ENCODE peak calls at places on chromosomes 16 and 17, in four cellular contexts. One of them, this sample, is unnamed.

GRCh38 chr17:9937164-9937835 is 32.2 kb upstream of the RCVRN start:
- DNase-seq in A549: no peak
- DNase-seq in pancreas: no peak
- DNase-seq in breast epithelium: no peak
- DNase-seq in this sample: no peak

GRCh38 chr17:17613708-17614114 is 22.2 kb upstream of the PEMT start:
- DNase-seq in A549: peak; percentile 77
- DNase-seq in breast epithelium: peak; percentile 29
- DNase-seq in pancreas: no peak
- DNase-seq in this sample: no peak

GRCh38 chr17:82267575-82268379 is 5.7 kb downstream of the CSNK1D start:
- DNase-seq in pancreas: peak; percentile 90
- DNase-seq in A549: peak; percentile 94
- DNase-seq in breast epithelium: peak; percentile 92
- DNase-seq in this sample: peak; percentile 80

GRCh38 chr17:77693776-77694175 is 264.7 kb upstream of the TNRC6C start:
- DNase-seq in pancreas: no peak
- DNase-seq in breast epithelium: peak; percentile 15
- DNase-seq in A549: no peak
- DNase-seq in this sample: no peak

GRCh38 chr16:20747030-20747816 is 5.6 kb upstream of the THUMPD1 start:
- DNase-seq in pancreas: no peak
- DNase-seq in A549: no peak
- DNase-seq in breast epithelium: no peak
- DNase-seq in this sample: no peak

GRCh38 chr17:17070931-17071330 is 28.7 kb downstream of the MPRIP start:
- DNase-seq in breast epithelium: no peak
- DNase-seq in pancreas: peak; percentile 16
- DNase-seq in A549: no peak
- DNase-seq in this sample: no peak

GRCh38 chr17:78316867-78317816 is 42.7 kb downstream of the SOCS3 start:
- DNase-seq in pancreas: no peak
- DNase-seq in breast epithelium: no peak
- DNase-seq in A549: peak; percentile 89
- DNase-seq in this sample: no peak

GRCh38 chr17:14737984-14738651 is 437.2 kb downstream of the HS3ST3B1 start:
- DNase-seq in A549: peak; percentile 99
- DNase-seq in breast epithelium: peak; percentile 85
- DNase-seq in pancreas: peak; percentile 69
- DNase-seq in this sample: peak; percentile 97

GRCh38 chr16:21685034-21685455 is 21.3 kb downstream of the OTOA start:
- DNase-seq in A549: no peak
- DNase-seq in pancreas: no peak
- DNase-seq in breast epithelium: no peak
- DNase-seq in this sample: no peak

GRCh38 chr17:50139950-50140885 is 10.3 kb upstream of the SAMD14 start:
- DNase-seq in breast epithelium: no peak
- DNase-seq in pancreas: peak; percentile 89
- DNase-seq in A549: peak; percentile 89
- DNase-seq in this sample: no peak

GRCh38 chr17:18148586-18148985 is 35.0 kb upstream of the ALKBH5 start:
- DNase-seq in pancreas: no peak
- DNase-seq in A549: no peak
- DNase-seq in breast epithelium: no peak
- DNase-seq in this sample: no peak

GRCh38 chr17:18968945-18969887 is 17.3 kb downstream of the SLC5A10 start:
- DNase-seq in A549: peak; percentile 54
- DNase-seq in breast epithelium: no peak
- DNase-seq in pancreas: no peak
- DNase-seq in this sample: no peak

GRCh38 chr17:5585814-5586558 is 1.7 kb upstream of the NLRP1 start:
- DNase-seq in A549: no peak
- DNase-seq in breast epithelium: no peak
- DNase-seq in pancreas: no peak
- DNase-seq in this sample: no peak

GRCh38 chr16:54446639-54447038 is 160.1 kb upstream of the IRX3 start:
- DNase-seq in A549: no peak
- DNase-seq in breast epithelium: peak; percentile 71
- DNase-seq in pancreas: no peak
- DNase-seq in this sample: peak; percentile 79

GRCh38 chr17:35560703-35561102 is at the start of gene SLFN14:
- DNase-seq in breast epithelium: no peak
- DNase-seq in pancreas: no peak
- DNase-seq in A549: no peak
- DNase-seq in this sample: no peak

GRCh38 chr16:25051446-25052160 is 36.4 kb upstream of the ARHGAP17 start:
- DNase-seq in pancreas: no peak
- DNase-seq in A549: no peak
- DNase-seq in breast epithelium: no peak
- DNase-seq in this sample: no peak

GRCh38 chr17:27633312-27634025 is 2.5 kb downstream of the LGALS9 start:
- DNase-seq in A549: no peak
- DNase-seq in breast epithelium: no peak
- DNase-seq in pancreas: no peak
- DNase-seq in this sample: no peak

GRCh38 chr17:71905632-71906031 is 215.2 kb upstream of the SOX9 start:
- DNase-seq in breast epithelium: no peak
- DNase-seq in pancreas: no peak
- DNase-seq in A549: no peak
- DNase-seq in this sample: no peak

GRCh38 chr17:19762515-19762961 is 14.4 kb upstream of the ALDH3A1 start:
- DNase-seq in pancreas: peak; percentile 84
- DNase-seq in A549: peak; percentile 97
- DNase-seq in breast epithelium: peak; percentile 50
- DNase-seq in this sample: no peak

GRCh38 chr16:87416826-87417471 is 24.8 kb downstream of the MAP1LC3B start:
- DNase-seq in pancreas: no peak
- DNase-seq in breast epithelium: no peak
- DNase-seq in A549: peak; percentile 15
- DNase-seq in this sample: no peak

DNA sequence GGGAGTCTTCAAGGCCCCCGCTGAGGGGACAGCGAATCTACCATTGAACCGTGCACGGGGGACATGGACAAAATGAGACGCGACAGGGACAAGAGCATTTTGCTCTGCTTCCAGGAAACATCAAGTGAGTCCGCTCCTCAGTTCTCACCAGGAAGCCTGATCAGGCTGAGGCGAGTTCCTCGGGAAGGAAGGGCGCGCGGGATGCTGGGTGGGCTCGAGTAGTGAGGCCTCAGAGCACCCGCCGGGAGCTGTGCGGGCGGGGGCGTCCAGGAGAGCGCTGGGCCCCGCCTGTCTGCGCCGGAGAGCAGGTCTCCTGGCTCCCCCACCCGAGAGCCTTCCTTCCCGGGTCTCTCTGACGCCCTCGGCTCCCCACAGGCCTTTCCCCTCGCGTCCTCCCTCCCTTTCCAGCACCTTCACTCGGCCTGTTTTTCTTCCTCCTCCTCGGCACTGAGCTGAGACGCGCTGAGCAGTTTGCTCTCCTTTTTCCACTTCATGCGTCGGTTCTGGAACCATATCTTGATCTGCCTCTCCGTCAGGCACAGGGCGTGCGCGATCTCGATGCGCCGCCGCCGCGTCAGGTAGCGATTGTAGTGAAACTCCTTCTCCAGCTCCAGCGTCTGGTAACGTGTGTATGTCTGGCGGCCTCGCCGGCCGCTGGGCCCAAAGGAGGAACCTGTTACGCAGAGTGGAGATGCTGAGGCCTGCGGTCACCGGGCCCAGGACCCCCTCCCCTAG is 2.6 kb upstream of the HOXB5 start:
- DNase-seq in breast epithelium: no peak
- DNase-seq in A549: no peak
- DNase-seq in pancreas: no peak
- DNase-seq in this sample: no peak
- H3K4me3 ChIP-seq in breast epithelium: peak overlapping the region; percentile 59
- H3K4me3 ChIP-seq in A549: no peak overlapping the region
- H3K4me3 ChIP-seq in pancreas: peak overlapping the region; percentile 17
- H3K4me3 ChIP-seq in this sample: peak overlapping the region; percentile 76

DNA sequence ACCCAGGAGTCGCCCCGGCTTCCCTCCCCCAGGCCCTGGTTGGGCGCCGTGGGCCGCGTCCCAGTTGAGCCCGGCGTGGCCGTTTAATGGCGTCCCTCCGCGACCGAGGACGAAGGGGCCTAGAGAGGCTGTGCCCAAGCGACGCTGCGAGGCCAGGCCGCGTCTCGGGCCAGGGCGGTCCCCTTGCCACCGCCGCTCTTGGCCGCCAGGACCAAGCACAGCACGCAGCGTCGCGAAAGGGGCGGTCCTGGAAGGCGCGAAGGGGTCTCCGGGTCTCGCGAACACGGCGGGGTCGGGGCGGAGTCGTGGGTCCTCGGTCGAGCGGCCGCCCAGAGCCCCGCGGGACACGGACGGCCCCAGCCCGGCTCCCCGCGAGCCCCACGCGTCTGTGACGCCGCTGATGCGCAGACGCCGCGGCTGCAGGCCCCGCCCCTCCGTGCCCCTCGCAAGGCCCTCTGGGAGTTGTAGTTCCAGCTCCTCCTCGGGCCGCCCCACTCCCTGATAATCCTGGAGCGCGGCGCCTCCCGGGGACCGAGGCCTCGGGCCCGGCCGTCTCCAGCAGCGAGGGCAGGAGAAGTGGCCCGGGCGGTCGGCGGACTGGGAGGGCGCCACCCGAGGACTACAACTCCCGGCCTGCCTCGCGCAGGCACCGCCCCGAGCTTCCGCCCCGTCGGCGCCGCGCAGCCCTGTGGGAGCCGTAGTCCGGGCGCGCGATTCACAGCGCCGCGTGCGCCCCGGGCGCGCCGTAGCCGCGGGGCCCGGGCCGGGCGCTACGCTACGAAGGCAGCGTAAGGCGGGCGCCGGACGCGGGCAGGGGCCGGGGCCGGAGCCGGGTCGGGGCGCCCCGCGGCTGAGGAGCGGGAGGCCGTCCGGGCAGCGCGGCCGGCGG is at the start of gene CAPN15:
- DNase-seq in A549: peak; percentile 61
- DNase-seq in pancreas: peak; percentile 94
- DNase-seq in breast epithelium: peak; percentile 82
- DNase-seq in this sample: no peak
- TF ChIP-seq CTCF in A549: no peak
- TF ChIP-seq CTCF in pancreas: peak; percentile 22
- TF ChIP-seq CTCF in breast epithelium: peak; percentile 60
- TF ChIP-seq CTCF in this sample: peak; percentile 31

GRCh38 chr16:89248196-89249005 is 30.9 kb downstream of the ZNF778 start:
- DNase-seq in A549: no peak
- DNase-seq in pancreas: no peak
- DNase-seq in breast epithelium: no peak
- DNase-seq in this sample: no peak
- H3K4me3 ChIP-seq in A549: peak overlapping the region; percentile 53
- H3K4me3 ChIP-seq in pancreas: peak overlapping the region; percentile 59
- H3K4me3 ChIP-seq in breast epithelium: peak overlapping the region; percentile 38
- H3K4me3 ChIP-seq in this sample: no peak overlapping the region

GRCh38 chr16:85452364-85453178 is 160.6 kb upstream of the GSE1 start:
- DNase-seq in breast epithelium: no peak
- DNase-seq in A549: no peak
- DNase-seq in pancreas: no peak
- DNase-seq in this sample: no peak
- TF ChIP-seq CTCF in breast epithelium: no peak
- TF ChIP-seq CTCF in A549: no peak
- TF ChIP-seq CTCF in pancreas: no peak
- TF ChIP-seq CTCF in this sample: no peak

DNA sequence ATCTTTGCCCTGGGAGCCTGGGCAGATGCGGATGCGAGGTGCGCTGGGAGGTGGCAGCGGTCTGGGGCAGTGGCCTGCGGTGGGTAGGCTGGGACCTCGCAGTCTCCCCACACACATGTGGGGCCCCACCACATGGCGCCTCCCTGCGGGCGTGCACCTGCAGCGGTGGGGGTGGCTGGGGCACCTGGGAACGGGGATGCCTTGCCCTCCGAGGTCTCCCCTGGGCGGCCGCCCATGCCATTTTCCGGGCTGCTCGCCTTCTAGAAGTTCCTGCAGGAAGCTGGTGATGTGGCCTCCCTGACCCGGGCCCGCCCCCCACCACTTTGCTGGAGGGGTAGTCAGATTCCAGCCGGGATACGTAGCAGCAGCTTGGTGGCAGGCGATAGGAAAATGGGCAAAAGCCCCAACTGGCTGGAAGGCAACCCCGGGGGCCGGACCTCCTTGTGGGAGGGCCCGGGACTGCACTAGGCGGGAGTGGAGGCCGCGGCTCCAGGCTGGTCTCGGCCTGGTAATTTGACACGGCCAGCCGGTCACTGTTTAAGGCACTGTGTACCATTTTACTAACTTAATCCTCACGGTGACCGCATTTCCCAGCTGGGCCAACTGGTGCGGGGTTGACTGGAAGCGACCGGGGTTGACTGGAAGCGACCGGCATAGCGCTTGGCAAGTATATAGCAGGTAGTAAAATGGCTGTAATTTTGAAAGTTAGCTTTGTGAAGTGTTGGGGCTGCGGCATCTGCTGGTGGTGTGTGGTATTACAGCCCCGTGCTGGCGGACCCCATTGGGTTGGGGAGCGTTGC is 38.5 kb downstream of the IGF2BP1 start:
- DNase-seq in A549: peak; percentile 74
- DNase-seq in breast epithelium: peak; percentile 34
- DNase-seq in pancreas: peak; percentile 62
- DNase-seq in this sample: no peak
- H3K4me3 ChIP-seq in A549: no peak overlapping the region
- H3K4me3 ChIP-seq in breast epithelium: peak overlapping the region; percentile 29
- H3K4me3 ChIP-seq in pancreas: peak overlapping the region; percentile 4
- H3K4me3 ChIP-seq in this sample: no peak overlapping the region

DNA sequence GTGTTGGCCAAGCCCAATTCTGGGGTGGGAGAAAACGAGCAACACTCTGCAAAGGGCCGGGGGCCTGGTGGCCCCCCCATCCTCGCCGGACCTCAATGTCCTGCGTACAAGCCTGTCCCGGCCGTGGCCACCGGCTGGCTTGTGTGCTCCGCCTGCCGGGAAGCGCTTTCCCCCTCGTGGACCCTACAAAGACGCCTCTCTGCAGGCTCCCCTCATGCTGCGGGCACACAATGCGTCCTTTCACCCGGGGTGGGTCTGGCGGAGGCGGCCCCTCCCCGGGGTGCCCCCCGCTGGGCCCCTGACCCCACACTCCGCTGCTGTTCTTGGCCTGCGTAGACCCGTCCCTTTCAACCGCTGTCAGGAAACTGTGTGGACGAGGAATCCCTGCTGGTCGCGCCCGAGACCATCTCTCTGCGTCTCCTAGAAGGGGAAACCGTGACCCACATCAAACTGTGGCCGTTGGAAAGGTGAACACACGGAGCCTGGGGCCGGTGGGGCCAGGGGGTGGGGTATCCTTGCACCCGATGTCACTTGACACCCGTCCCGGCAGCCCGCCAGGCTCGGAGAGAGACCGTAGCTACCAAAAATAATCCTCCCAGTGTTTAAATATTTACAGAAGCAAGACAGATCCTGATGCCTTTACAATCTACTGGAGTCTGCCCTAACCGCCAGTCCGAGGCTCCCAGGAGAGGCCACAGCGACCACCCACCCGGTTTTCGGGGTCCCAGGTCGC is 43.6 kb downstream of the TBC1D16 start:
- DNase-seq in A549: peak; percentile 62
- DNase-seq in breast epithelium: no peak
- DNase-seq in pancreas: no peak
- DNase-seq in this sample: no peak
- TF ChIP-seq CTCF in A549: peak; percentile 35
- TF ChIP-seq CTCF in breast epithelium: peak; percentile 10
- TF ChIP-seq CTCF in pancreas: peak; percentile 10
- TF ChIP-seq CTCF in this sample: no peak

DNA sequence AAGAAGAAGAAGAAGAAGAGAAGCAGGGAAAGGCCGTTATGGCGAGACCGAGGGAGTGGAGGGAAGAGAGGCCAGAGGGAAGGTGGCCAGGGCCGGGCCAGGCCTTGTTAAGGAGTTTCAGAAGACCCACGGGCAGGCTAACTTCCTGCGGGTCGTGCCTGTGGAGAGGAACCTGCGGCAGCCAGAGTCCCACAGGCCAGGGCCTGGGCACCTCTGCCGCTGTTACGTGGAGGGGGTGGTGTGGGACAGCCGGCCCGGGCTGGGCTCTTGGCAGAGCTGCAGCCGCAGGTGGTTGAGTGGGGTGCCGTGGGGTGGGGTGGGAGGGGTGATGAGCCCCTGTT is 5.5 kb downstream of the WDR81 start:
- DNase-seq in pancreas: no peak
- DNase-seq in A549: no peak
- DNase-seq in breast epithelium: no peak
- DNase-seq in this sample: no peak
- H3K4me3 ChIP-seq in pancreas: no peak overlapping the region
- H3K4me3 ChIP-seq in A549: no peak overlapping the region
- H3K4me3 ChIP-seq in breast epithelium: peak overlapping the region; percentile 18
- H3K4me3 ChIP-seq in this sample: no peak overlapping the region